ENCODE peak calls at places on chromosome 18, in four cellular contexts. One of them, this sample, is unnamed.

GRCh38 chr18:74278058-74278457 is 13.7 kb downstream of the CYB5A start:
- DNase-seq in kidney: no peak
- DNase-seq in ascending aorta: no peak
- DNase-seq in glutamatergic neuron: no peak
- DNase-seq in this sample: no peak

GRCh38 chr18:24814521-24814920 is 354.1 kb downstream of the HRH4 start:
- DNase-seq in kidney: no peak
- DNase-seq in ascending aorta: no peak
- DNase-seq in glutamatergic neuron: no peak
- DNase-seq in this sample: no peak

GRCh38 chr18:44588466-44588865 is 92.2 kb upstream of the SETBP1 start:
- DNase-seq in kidney: no peak
- DNase-seq in ascending aorta: no peak
- DNase-seq in glutamatergic neuron: no peak
- DNase-seq in this sample: no peak

GRCh38 chr18:60049172-60049571 is 149.4 kb downstream of the PMAIP1 start:
- DNase-seq in kidney: no peak
- DNase-seq in ascending aorta: no peak
- DNase-seq in glutamatergic neuron: no peak
- DNase-seq in this sample: no peak

GRCh38 chr18:41745166-41746049 is 209.6 kb upstream of the PIK3C3 start:
- DNase-seq in kidney: no peak
- DNase-seq in ascending aorta: no peak
- DNase-seq in glutamatergic neuron: peak
- DNase-seq in this sample: no peak

GRCh38 chr18:26757263-26758019 is 108.1 kb downstream of the AQP4 start:
- DNase-seq in kidney: no peak
- DNase-seq in ascending aorta: no peak
- DNase-seq in glutamatergic neuron: no peak
- DNase-seq in this sample: no peak

GRCh38 chr18:2002604-2003003 is 568.7 kb downstream of the METTL4 start:
- DNase-seq in kidney: no peak
- DNase-seq in ascending aorta: no peak
- DNase-seq in glutamatergic neuron: no peak
- DNase-seq in this sample: no peak

GRCh38 chr18:59514193-59514592 is 155.1 kb upstream of the LMAN1 start:
- DNase-seq in kidney: peak
- DNase-seq in ascending aorta: peak
- DNase-seq in glutamatergic neuron: no peak
- DNase-seq in this sample: no peak

GRCh38 chr18:37565985-37566478 is 434 bp upstream of the CELF4 start:
- DNase-seq in kidney: peak
- DNase-seq in ascending aorta: no peak
- DNase-seq in glutamatergic neuron: peak
- DNase-seq in this sample: no peak

GRCh38 chr18:49639643-49640361 is 77.9 kb downstream of the LIPG start:
- DNase-seq in kidney: no peak
- DNase-seq in ascending aorta: no peak
- DNase-seq in glutamatergic neuron: no peak
- DNase-seq in this sample: no peak

GRCh38 chr18:35525795-35526475 is 28.2 kb upstream of the INO80C start:
- DNase-seq in kidney: no peak
- DNase-seq in ascending aorta: no peak
- DNase-seq in glutamatergic neuron: no peak
- DNase-seq in this sample: no peak

GRCh38 chr18:33673689-33674088 is 95.7 kb downstream of the ASXL3 start:
- DNase-seq in kidney: no peak
- DNase-seq in ascending aorta: no peak
- DNase-seq in glutamatergic neuron: no peak
- DNase-seq in this sample: no peak